ENCODE peak calls at places on chromosomes 11 and 22, in eight cellular contexts. One of them, this sample, is unnamed.

GRCh38 chr11:79043726-79044125 is 397.1 kb downstream of the TENM4 start:
- DNase-seq in uterus: no peak
- DNase-seq in stomach: no peak
- DNase-seq in HCT116: no peak
- DNase-seq in stimulated activated CD4-positive, alpha-beta T cell treated with anti-CD3 and anti-CD28 coated beads, Interleukin-2, amount 100 ng/mL, for 48 hours: no peak
- DNase-seq in EH: no peak
- DNase-seq in activated CD4-positive, alpha-beta T cell treated with anti-CD3 and anti-CD28 coated beads, Interleukin-2, amount 50 U/mL, for 48 hours: no peak
- DNase-seq in HFFc6: no peak
- DNase-seq in this sample: peak

GRCh38 chr11:134661660-134662059 is 249.6 kb upstream of the B3GAT1 start:
- DNase-seq in uterus: no peak
- DNase-seq in stomach: peak
- DNase-seq in HCT116: no peak
- DNase-seq in stimulated activated CD4-positive, alpha-beta T cell treated with anti-CD3 and anti-CD28 coated beads, Interleukin-2, amount 100 ng/mL, for 48 hours: no peak
- DNase-seq in EH: no peak
- DNase-seq in activated CD4-positive, alpha-beta T cell treated with anti-CD3 and anti-CD28 coated beads, Interleukin-2, amount 50 U/mL, for 48 hours: no peak
- DNase-seq in HFFc6: no peak
- DNase-seq in this sample: no peak

GRCh38 chr11:44630511-44631210 is 65.2 kb downstream of the CD82 start:
- DNase-seq in uterus: peak
- DNase-seq in stomach: peak
- DNase-seq in HCT116: no peak
- DNase-seq in stimulated activated CD4-positive, alpha-beta T cell treated with anti-CD3 and anti-CD28 coated beads, Interleukin-2, amount 100 ng/mL, for 48 hours: no peak
- DNase-seq in EH: no peak
- DNase-seq in activated CD4-positive, alpha-beta T cell treated with anti-CD3 and anti-CD28 coated beads, Interleukin-2, amount 50 U/mL, for 48 hours: no peak
- DNase-seq in HFFc6: no peak
- DNase-seq in this sample: no peak

GRCh38 chr22:26004477-26004876 is 164.8 kb upstream of the SEZ6L start:
- DNase-seq in uterus: no peak
- DNase-seq in stomach: no peak
- DNase-seq in HCT116: no peak
- DNase-seq in stimulated activated CD4-positive, alpha-beta T cell treated with anti-CD3 and anti-CD28 coated beads, Interleukin-2, amount 100 ng/mL, for 48 hours: no peak
- DNase-seq in EH: no peak
- DNase-seq in activated CD4-positive, alpha-beta T cell treated with anti-CD3 and anti-CD28 coated beads, Interleukin-2, amount 50 U/mL, for 48 hours: no peak
- DNase-seq in HFFc6: no peak
- DNase-seq in this sample: no peak

GRCh38 chr11:121123670-121124069 is 22.6 kb downstream of the TECTA start:
- DNase-seq in uterus: no peak
- DNase-seq in stomach: no peak
- DNase-seq in HCT116: no peak
- DNase-seq in stimulated activated CD4-positive, alpha-beta T cell treated with anti-CD3 and anti-CD28 coated beads, Interleukin-2, amount 100 ng/mL, for 48 hours: no peak
- DNase-seq in EH: no peak
- DNase-seq in activated CD4-positive, alpha-beta T cell treated with anti-CD3 and anti-CD28 coated beads, Interleukin-2, amount 50 U/mL, for 48 hours: no peak
- DNase-seq in HFFc6: no peak
- DNase-seq in this sample: no peak

GRCh38 chr11:83158965-83159900 is 2.3 kb downstream of the PCF11 start:
- DNase-seq in uterus: no peak
- DNase-seq in stomach: no peak
- DNase-seq in HCT116: no peak
- DNase-seq in stimulated activated CD4-positive, alpha-beta T cell treated with anti-CD3 and anti-CD28 coated beads, Interleukin-2, amount 100 ng/mL, for 48 hours: no peak
- DNase-seq in EH: no peak
- DNase-seq in activated CD4-positive, alpha-beta T cell treated with anti-CD3 and anti-CD28 coated beads, Interleukin-2, amount 50 U/mL, for 48 hours: no peak
- DNase-seq in HFFc6: no peak
- DNase-seq in this sample: no peak

GRCh38 chr11:8732276-8732675 is 49.7 kb downstream of the RPL27A start:
- DNase-seq in uterus: no peak
- DNase-seq in stomach: no peak
- DNase-seq in HCT116: no peak
- DNase-seq in stimulated activated CD4-positive, alpha-beta T cell treated with anti-CD3 and anti-CD28 coated beads, Interleukin-2, amount 100 ng/mL, for 48 hours: no peak
- DNase-seq in EH: peak
- DNase-seq in activated CD4-positive, alpha-beta T cell treated with anti-CD3 and anti-CD28 coated beads, Interleukin-2, amount 50 U/mL, for 48 hours: no peak
- DNase-seq in HFFc6: no peak
- DNase-seq in this sample: peak

GRCh38 chr11:72750086-72750485 is 2.1 kb downstream of the ARAP1 start:
- DNase-seq in uterus: no peak
- DNase-seq in stomach: no peak
- DNase-seq in HCT116: no peak
- DNase-seq in stimulated activated CD4-positive, alpha-beta T cell treated with anti-CD3 and anti-CD28 coated beads, Interleukin-2, amount 100 ng/mL, for 48 hours: no peak
- DNase-seq in EH: no peak
- DNase-seq in activated CD4-positive, alpha-beta T cell treated with anti-CD3 and anti-CD28 coated beads, Interleukin-2, amount 50 U/mL, for 48 hours: no peak
- DNase-seq in HFFc6: no peak
- DNase-seq in this sample: no peak

GRCh38 chr11:78253797-78254196 is 65.1 kb downstream of the USP35 start:
- DNase-seq in uterus: no peak
- DNase-seq in stomach: no peak
- DNase-seq in HCT116: no peak
- DNase-seq in stimulated activated CD4-positive, alpha-beta T cell treated with anti-CD3 and anti-CD28 coated beads, Interleukin-2, amount 100 ng/mL, for 48 hours: no peak
- DNase-seq in EH: peak
- DNase-seq in activated CD4-positive, alpha-beta T cell treated with anti-CD3 and anti-CD28 coated beads, Interleukin-2, amount 50 U/mL, for 48 hours: no peak
- DNase-seq in HFFc6: peak
- DNase-seq in this sample: peak

GRCh38 chr22:35986085-35986484 is 42.5 kb downstream of the RBFOX2 start:
- DNase-seq in uterus: no peak
- DNase-seq in stomach: no peak
- DNase-seq in HCT116: no peak
- DNase-seq in stimulated activated CD4-positive, alpha-beta T cell treated with anti-CD3 and anti-CD28 coated beads, Interleukin-2, amount 100 ng/mL, for 48 hours: no peak
- DNase-seq in EH: peak
- DNase-seq in activated CD4-positive, alpha-beta T cell treated with anti-CD3 and anti-CD28 coated beads, Interleukin-2, amount 50 U/mL, for 48 hours: no peak
- DNase-seq in HFFc6: no peak
- DNase-seq in this sample: no peak

GRCh38 chr22:29207562-29208501 is 2.1 kb downstream of the EMID1 start:
- DNase-seq in uterus: no peak
- DNase-seq in stomach: no peak
- DNase-seq in HCT116: no peak
- DNase-seq in stimulated activated CD4-positive, alpha-beta T cell treated with anti-CD3 and anti-CD28 coated beads, Interleukin-2, amount 100 ng/mL, for 48 hours: no peak
- DNase-seq in EH: no peak
- DNase-seq in activated CD4-positive, alpha-beta T cell treated with anti-CD3 and anti-CD28 coated beads, Interleukin-2, amount 50 U/mL, for 48 hours: no peak
- DNase-seq in HFFc6: no peak
- DNase-seq in this sample: no peak

GRCh38 chr11:11535611-11536010 is 86.2 kb downstream of the GALNT18 start:
- DNase-seq in uterus: no peak
- DNase-seq in stomach: no peak
- DNase-seq in HCT116: no peak
- DNase-seq in stimulated activated CD4-positive, alpha-beta T cell treated with anti-CD3 and anti-CD28 coated beads, Interleukin-2, amount 100 ng/mL, for 48 hours: no peak
- DNase-seq in EH: no peak
- DNase-seq in activated CD4-positive, alpha-beta T cell treated with anti-CD3 and anti-CD28 coated beads, Interleukin-2, amount 50 U/mL, for 48 hours: no peak
- DNase-seq in HFFc6: no peak
- DNase-seq in this sample: no peak

GRCh38 chr11:26762089-26762488 is 40.2 kb upstream of the SLC5A12 start:
- DNase-seq in uterus: no peak
- DNase-seq in stomach: no peak
- DNase-seq in HCT116: no peak
- DNase-seq in stimulated activated CD4-positive, alpha-beta T cell treated with anti-CD3 and anti-CD28 coated beads, Interleukin-2, amount 100 ng/mL, for 48 hours: no peak
- DNase-seq in EH: no peak
- DNase-seq in activated CD4-positive, alpha-beta T cell treated with anti-CD3 and anti-CD28 coated beads, Interleukin-2, amount 50 U/mL, for 48 hours: no peak
- DNase-seq in HFFc6: no peak
- DNase-seq in this sample: no peak

GRCh38 chr11:97022942-97023341 is 633.1 kb downstream of the JRKL start:
- DNase-seq in uterus: no peak
- DNase-seq in stomach: no peak
- DNase-seq in HCT116: no peak
- DNase-seq in stimulated activated CD4-positive, alpha-beta T cell treated with anti-CD3 and anti-CD28 coated beads, Interleukin-2, amount 100 ng/mL, for 48 hours: no peak
- DNase-seq in EH: no peak
- DNase-seq in activated CD4-positive, alpha-beta T cell treated with anti-CD3 and anti-CD28 coated beads, Interleukin-2, amount 50 U/mL, for 48 hours: no peak
- DNase-seq in HFFc6: no peak
- DNase-seq in this sample: no peak

GRCh38 chr11:9385288-9385902 is 943 bp downstream of the IPO7 start:
- DNase-seq in uterus: no peak
- DNase-seq in stomach: peak
- DNase-seq in HCT116: no peak
- DNase-seq in stimulated activated CD4-positive, alpha-beta T cell treated with anti-CD3 and anti-CD28 coated beads, Interleukin-2, amount 100 ng/mL, for 48 hours: no peak
- DNase-seq in EH: no peak
- DNase-seq in activated CD4-positive, alpha-beta T cell treated with anti-CD3 and anti-CD28 coated beads, Interleukin-2, amount 50 U/mL, for 48 hours: no peak
- DNase-seq in HFFc6: no peak
- DNase-seq in this sample: peak

GRCh38 chr11:27255447-27255828 is 107.6 kb downstream of the CCDC34 start:
- DNase-seq in uterus: no peak
- DNase-seq in stomach: no peak
- DNase-seq in HCT116: no peak
- DNase-seq in stimulated activated CD4-positive, alpha-beta T cell treated with anti-CD3 and anti-CD28 coated beads, Interleukin-2, amount 100 ng/mL, for 48 hours: no peak
- DNase-seq in EH: peak
- DNase-seq in activated CD4-positive, alpha-beta T cell treated with anti-CD3 and anti-CD28 coated beads, Interleukin-2, amount 50 U/mL, for 48 hours: no peak
- DNase-seq in HFFc6: peak
- DNase-seq in this sample: peak

GRCh38 chr11:810040-810567 is 337 bp downstream of the RPLP2 start:
- DNase-seq in uterus: no peak
- DNase-seq in stomach: no peak
- DNase-seq in HCT116: no peak
- DNase-seq in stimulated activated CD4-positive, alpha-beta T cell treated with anti-CD3 and anti-CD28 coated beads, Interleukin-2, amount 100 ng/mL, for 48 hours: no peak
- DNase-seq in EH: no peak
- DNase-seq in activated CD4-positive, alpha-beta T cell treated with anti-CD3 and anti-CD28 coated beads, Interleukin-2, amount 50 U/mL, for 48 hours: no peak
- DNase-seq in HFFc6: no peak
- DNase-seq in this sample: no peak

This sample was measured in bronchial epithelial cell.